ENCODE peak calls at places on chromosomes 13 and 19, in nine cellular contexts. N, O, R, W, I, J, D, U and Q are unnamed samples.

GRCh38 chr19:3661284-3662238 is 35.0 kb upstream of the CACTIN start:
- DNase-seq in J (no peak), W (no peak), R (no peak), U (no peak), D (no peak), N (no peak), O (no peak), I (no peak), Q (no peak)

GRCh38 chr19:14149509-14149994 is 13.2 kb upstream of the ASF1B start:
- DNase-seq in I (peak; percentile 31), O (peak; percentile 60), N (no peak), R (no peak), D (no peak), J (no peak), U (peak; percentile 31), W (no peak), Q (peak; percentile 37)

GRCh38 chr19:49809155-49809986 is 3.7 kb downstream of the FUZ start:
- DNase-seq in U (no peak), R (no peak), J (peak; percentile 34), N (peak; percentile 30), I (no peak), W (no peak), D (peak; percentile 70), O (peak; percentile 54), Q (no peak)

GRCh38 chr19:18171605-18172327 is 1.8 kb upstream of the IFI30 start:
- DNase-seq in R (no peak), N (no peak), W (no peak), I (no peak), D (no peak), U (no peak), O (peak; percentile 1), J (no peak), Q (no peak)

GRCh38 chr13:26601669-26602068 is 44.2 kb downstream of the WASF3 start:
- DNase-seq in I (no peak), O (peak; percentile 59), J (no peak), U (peak; percentile 18), D (peak; percentile 50), N (no peak), R (no peak), W (peak; percentile 11), Q (peak; percentile 30)

GRCh38 chr13:49579501-49579900 is 5.9 kb downstream of the RCBTB1 start:
- DNase-seq in I (no peak), N (no peak), U (no peak), R (no peak), D (no peak), W (no peak), J (no peak), O (no peak), Q (no peak)

GRCh38 chr19:17337675-17338439 is 504 bp downstream of the GTPBP3 start:
- DNase-seq in R (no peak), I (no peak), J (no peak), N (no peak), U (peak; percentile 52), O (peak; percentile 69), W (peak; percentile 37), D (no peak), Q (no peak)

GRCh38 chr19:45382426-45382825 is 12.1 kb upstream of the ERCC2 start:
- DNase-seq in U (no peak), I (no peak), D (no peak), N (no peak), O (no peak), R (no peak), W (no peak), J (no peak), Q (no peak)

GRCh38 chr13:50599927-50600326 is 243.6 kb downstream of the DLEU7 start:
- DNase-seq in D (no peak), O (no peak), J (no peak), W (no peak), R (no peak), U (no peak), N (no peak), I (no peak), Q (no peak)

GRCh38 chr13:49421391-49421790 is 22.5 kb downstream of the CAB39L start:
- DNase-seq in W (peak; percentile 8), O (no peak), D (peak; percentile 28), R (no peak), I (no peak), J (peak; percentile 39), N (no peak), U (peak; percentile 14), Q (peak; percentile 46)

GRCh38 chr19:7507884-7508283 is 8.0 kb upstream of the ZNF358 start:
- DNase-seq in J (peak; percentile 78), D (peak; percentile 89), R (peak; percentile 69), N (no peak), W (peak; percentile 96), U (no peak), I (peak; percentile 26), O (peak; percentile 31), Q (peak; percentile 85)

GRCh38 chr19:55112781-55113569 is 4.5 kb downstream of the PPP1R12C start:
- DNase-seq in U (no peak), W (no peak), R (no peak), O (no peak), J (no peak), N (no peak), I (no peak), D (no peak), Q (peak; percentile 16)

GRCh38 chr13:27977476-27978300 is 8.6 kb upstream of the CDX2 start:
- DNase-seq in W (no peak), J (no peak), I (no peak), N (no peak), R (no peak), O (no peak), U (no peak), D (no peak), Q (no peak)

GRCh38 chr19:55956431-55956830 is 8.8 kb downstream of the NLRP8 start:
- DNase-seq in U (no peak), O (no peak), J (no peak), I (no peak), D (no peak), W (no peak), N (no peak), R (no peak), Q (no peak)

GRCh38 chr13:98629055-98629454 is 52.1 kb upstream of the STK24 start:
- DNase-seq in W (no peak), I (no peak), D (no peak), O (no peak), U (no peak), N (no peak), R (no peak), J (no peak), Q (no peak)

GRCh38 chr19:3950871-3951861 is 18.3 kb downstream of the NMRK2 start:
- DNase-seq in U (no peak), O (no peak), N (no peak), R (no peak), W (no peak), I (no peak), D (no peak), J (peak; percentile 64), Q (no peak)

GRCh38 chr13:43196171-43196611 is 172.8 kb downstream of the DNAJC15 start:
- DNase-seq in I (no peak), R (no peak), D (peak; percentile 30), N (no peak), O (no peak), U (no peak), J (peak; percentile 13), W (peak; percentile 43), Q (peak; percentile 48)

GRCh38 chr19:44512326-44513298 is 12.3 kb upstream of the ZNF180 start:
- DNase-seq in R (no peak), J (peak; percentile 67), I (no peak), W (peak; percentile 67), U (peak; percentile 47), D (peak; percentile 71), N (peak; percentile 55), O (no peak), Q (peak; percentile 38)

DNA sequence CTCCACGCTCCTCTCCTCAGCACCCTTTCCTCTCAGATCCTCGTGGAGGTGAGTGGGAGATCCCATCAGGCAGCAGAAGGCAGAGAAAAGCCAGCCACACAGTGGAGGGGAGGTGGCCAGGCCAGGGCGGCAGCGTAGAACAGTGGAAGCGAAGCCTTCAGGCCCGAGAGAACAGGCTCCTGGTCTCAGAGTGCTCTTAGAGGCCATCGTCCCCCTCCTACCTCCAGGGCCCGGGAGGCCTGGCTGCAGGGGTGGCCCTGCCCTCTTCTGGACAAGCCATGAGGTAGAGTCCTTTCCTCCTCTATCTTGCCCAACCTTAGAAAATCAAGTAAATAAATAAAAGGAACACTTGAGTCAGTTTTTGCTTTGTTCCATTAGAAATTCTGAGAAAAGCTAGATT is 202.0 kb downstream of the KATNAL1 start:
- DNase-seq in U (no peak), N (no peak), O (no peak), W (no peak), I (no peak), R (no peak), D (no peak), J (peak; percentile 28), Q (no peak)
- TF ChIP-seq CTCF in U (no peak), N (peak; percentile 13), O (no peak), W (no peak), I (no peak), R (no peak), D (no peak), J (peak; percentile 35), Q (peak; percentile 30)

GRCh38 chr13:51767100-51767499 is 36.9 kb downstream of the DHRS12 start:
- DNase-seq in O (no peak), D (no peak), U (no peak), W (no peak), R (no peak), J (no peak), I (no peak), N (no peak), Q (no peak)
- TF ChIP-seq CTCF in O (no peak), D (peak; percentile 34), U (peak; percentile 34), W (no peak), R (no peak), J (peak; percentile 25), I (no peak), N (no peak), Q (no peak)

GRCh38 chr13:30017880-30018279 is 167.5 kb upstream of the UBL3 start:
- DNase-seq in J (no peak), W (no peak), D (peak; percentile 24), N (no peak), R (no peak), U (no peak), O (no peak), I (no peak), Q (no peak)
- TF ChIP-seq CTCF in J (no peak), W (no peak), D (peak; percentile 12), N (peak; percentile 24), R (no peak), U (no peak), O (no peak), I (no peak), Q (peak; percentile 5)

GRCh38 chr19:41813911-41814310 is 17.5 kb downstream of the CEACAM3 start:
- DNase-seq in J (peak; percentile 66), N (no peak), D (no peak), R (no peak), U (no peak), W (no peak), O (no peak), I (no peak), Q (no peak)

GRCh38 chr19:41811981-41812380 is 15.6 kb downstream of the CEACAM3 start:
- DNase-seq in D (no peak), U (no peak), O (no peak), N (no peak), J (no peak), R (no peak), W (no peak), I (no peak), Q (no peak)

GRCh38 chr19:41816761-41817160 is 20.4 kb downstream of the CEACAM3 start:
- DNase-seq in I (no peak), J (no peak), D (no peak), O (no peak), N (no peak), W (no peak), R (no peak), U (no peak), Q (no peak)

GRCh38 chr19:41811036-41811435 is 14.6 kb downstream of the CEACAM3 start:
- DNase-seq in W (no peak), D (no peak), O (no peak), U (no peak), N (no peak), I (no peak), R (no peak), J (no peak), Q (no peak)

GRCh38 chr19:41815301-41815700 is 18.9 kb downstream of the CEACAM3 start:
- DNase-seq in U (no peak), N (no peak), W (no peak), J (no peak), R (no peak), D (no peak), O (no peak), I (no peak), Q (no peak)
- TF ChIP-seq CTCF in U (no peak), N (no peak), W (no peak), J (no peak), R (no peak), D (no peak), O (no peak), I (no peak), Q (no peak)